ENCODE peak calls at places on chromosomes 12 and 14, in ten cellular contexts. Z, P, Y, I, L, G, T, A, R and B are unnamed samples. For H3K9me3 and H3K36me3, the result is how much of the 10 kb centered on the place peaks cover.

GRCh38 chr12:92403210-92404175 is 257.8 kb upstream of the BTG1 start:
- DNase-seq in Z (peak), P (no peak), Y (peak), I (no peak), L (no peak), G (no peak), T (no peak), A (no peak), R (no peak), B (no peak)

GRCh38 chr14:68789002-68789797 is 3.7 kb downstream of the ZFP36L1 start:
- DNase-seq in Z (no peak), P (no peak), Y (peak), I (peak), L (peak), G (peak), T (peak), A (peak), R (peak), B (peak)

GRCh38 chr12:106113042-106113441 is 25.7 kb downstream of the NUAK1 start:
- DNase-seq in Z (peak), P (no peak), Y (no peak), I (no peak), L (no peak), G (no peak), T (no peak), A (peak), R (no peak), B (no peak)

GRCh38 chr12:8629486-8630033 is 16.9 kb upstream of the AICDA start:
- DNase-seq in Z (peak), P (no peak), Y (no peak), I (no peak), L (no peak), G (no peak), T (no peak), A (no peak), R (no peak), B (no peak)

GRCh38 chr14:74261288-74261687 is 22.0 kb downstream of the VSX2 start:
- DNase-seq in Z (no peak), P (no peak), Y (no peak), I (no peak), L (no peak), G (no peak), T (no peak), A (no peak), R (no peak), B (no peak)

GRCh38 chr14:64778114-64778754 is 74.0 kb downstream of the PLEKHG3 start:
- DNase-seq in Z (no peak), P (no peak), Y (no peak), I (no peak), L (no peak), G (no peak), T (peak), A (peak), R (no peak), B (peak)

GRCh38 chr12:70190252-70191010 is 52.8 kb upstream of the CNOT2 start:
- DNase-seq in Z (no peak), P (no peak), Y (no peak), I (peak), L (no peak), G (no peak), T (no peak), A (no peak), R (no peak), B (no peak)

GRCh38 chr14:30874120-30874998 is at the start of gene COCH:
- DNase-seq in Z (no peak), P (no peak), Y (peak), I (no peak), L (peak), G (peak), T (peak), A (peak), R (peak), B (peak)

GRCh38 chr14:96122496-96122895 is 82.1 kb upstream of the BDKRB2 start:
- DNase-seq in Z (no peak), P (no peak), Y (peak), I (peak), L (no peak), G (no peak), T (no peak), A (no peak), R (no peak), B (no peak)

GRCh38 chr14:61470261-61470953 is 149.0 kb downstream of the PRKCH start:
- DNase-seq in Z (no peak), P (no peak), Y (peak), I (peak), L (no peak), G (peak), T (peak), A (peak), R (no peak), B (peak)

GRCh38 chr12:14384783-14385638 is 19.5 kb downstream of the ATF7IP start:
- DNase-seq in Z (peak), P (peak), Y (peak), I (peak), L (no peak), G (peak), T (no peak), A (peak), R (peak), B (no peak)

GRCh38 chr14:20194101-20194500 is 3.4 kb downstream of the OR11G2 start:
- DNase-seq in Z (no peak), P (no peak), Y (no peak), I (no peak), L (no peak), G (no peak), T (no peak), A (no peak), R (no peak), B (no peak)

GRCh38 chr12:130838284-130838950 is 633 bp downstream of the STX2 start:
- DNase-seq in Z (no peak), P (no peak), Y (peak), I (no peak), L (no peak), G (peak), T (no peak), A (peak), R (peak), B (no peak)

GRCh38 chr12:23197266-23197665 is 572.3 kb downstream of the ETNK1 start:
- DNase-seq in Z (no peak), P (no peak), Y (no peak), I (peak), L (no peak), G (no peak), T (no peak), A (no peak), R (no peak), B (no peak)

GRCh38 chr12:76144253-76144564 is 59.7 kb upstream of the NAP1L1 start:
- DNase-seq in Z (no peak), P (no peak), Y (no peak), I (peak), L (no peak), G (peak), T (no peak), A (no peak), R (peak), B (no peak)

GRCh38 chr14:101495827-101496778 is 65.2 kb upstream of the DIO3 start:
- DNase-seq in Z (no peak), P (no peak), Y (peak), I (no peak), L (no peak), G (no peak), T (peak), A (peak), R (peak), B (no peak)

GRCh38 chr14:30337456-30337855 is 221.5 kb upstream of the G2E3 start:
- DNase-seq in Z (no peak), P (no peak), Y (no peak), I (no peak), L (no peak), G (no peak), T (no peak), A (no peak), R (no peak), B (no peak)

GRCh38 chr14:98503086-98503815 is 768.7 kb downstream of the BCL11B start:
- DNase-seq in Z (no peak), P (no peak), Y (no peak), I (no peak), L (no peak), G (no peak), T (no peak), A (no peak), R (no peak), B (no peak)

GRCh38 chr14:70442750-70443149 is 9.2 kb upstream of the ADAM21 start:
- DNase-seq in Z (no peak), P (no peak), Y (no peak), I (peak), L (no peak), G (no peak), T (no peak), A (no peak), R (no peak), B (no peak)

GRCh38 chr14:99412122-99413061 is 68.3 kb downstream of the SETD3 start:
- DNase-seq in Z (no peak), P (no peak), Y (no peak), I (no peak), L (no peak), G (no peak), T (no peak), A (no peak), R (no peak), B (no peak)

GRCh38 chr12:3655331-3655900 is 97.5 kb downstream of the CRACR2A start:
- DNase-seq in Z (no peak), P (no peak), Y (no peak), I (peak), L (no peak), G (no peak), T (no peak), A (no peak), R (no peak), B (no peak)

GRCh38 chr14:105935384-105935783 is 409.0 kb downstream of the TMEM121 start:
- DNase-seq in Z (no peak), P (no peak), Y (no peak), I (no peak), L (no peak), G (no peak), T (no peak), A (no peak), R (no peak), B (no peak)
- H3K9me3 ChIP-seq in Z (under half), P (under half), Y (under half), I (under half), L (under half), G (under half), T (half or more), A (under half), R (under half), B (half or more)

GRCh38 chr12:57554897-57555296 is 5.1 kb downstream of the KIF5A start:
- DNase-seq in Z (no peak), P (no peak), Y (no peak), I (no peak), L (no peak), G (no peak), T (no peak), A (no peak), R (no peak), B (no peak)
- H3K36me3 ChIP-seq in Z (under half), P (under half), Y (under half), I (under half), L (under half), G (under half), T (under half), A (under half), R (under half), B (under half)

GRCh38 chr14:106585692-106586091 is 1059.3 kb downstream of the TMEM121 start:
- DNase-seq in Z (no peak), P (no peak), Y (no peak), I (no peak), L (no peak), G (no peak), T (no peak), A (no peak), R (no peak), B (no peak)

DNA sequence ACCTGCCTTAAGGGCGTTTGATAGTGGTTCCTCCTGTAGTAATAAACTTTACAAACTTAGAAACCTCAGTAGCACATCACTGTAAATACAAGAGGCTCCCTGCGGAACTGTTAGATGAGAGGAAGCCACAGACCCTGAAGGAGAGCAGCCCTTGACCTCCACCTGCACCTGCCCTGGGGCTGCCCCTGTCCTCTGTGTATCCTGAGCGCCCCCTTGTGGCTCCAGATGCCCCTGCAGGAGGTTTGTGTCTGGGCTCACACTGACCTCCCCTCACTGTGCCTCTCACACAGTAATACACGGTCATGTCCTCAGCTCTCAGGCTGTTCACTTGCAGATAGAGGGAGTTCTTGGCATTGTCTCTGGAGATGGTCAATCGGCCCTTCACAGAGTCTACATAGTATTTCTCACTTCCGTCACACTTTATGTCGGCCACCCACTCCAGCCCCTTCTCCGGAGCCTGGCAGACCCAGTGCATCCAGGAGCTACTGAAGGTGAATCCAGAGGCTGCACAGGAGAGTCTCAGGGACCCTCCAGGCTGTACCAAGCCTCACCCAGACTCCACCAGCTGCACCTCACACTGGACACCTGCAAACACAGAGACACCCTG is 1059.8 kb downstream of the TMEM121 start:
- DNase-seq in Z (no peak), P (peak), Y (peak), I (no peak), L (peak), G (no peak), T (no peak), A (no peak), R (peak), B (no peak)
- TF ChIP-seq CTCF in Z (peak), P (peak), Y (peak), I (no peak), L (peak), G (no peak), T (peak), A (peak), R (peak), B (peak)

DNA sequence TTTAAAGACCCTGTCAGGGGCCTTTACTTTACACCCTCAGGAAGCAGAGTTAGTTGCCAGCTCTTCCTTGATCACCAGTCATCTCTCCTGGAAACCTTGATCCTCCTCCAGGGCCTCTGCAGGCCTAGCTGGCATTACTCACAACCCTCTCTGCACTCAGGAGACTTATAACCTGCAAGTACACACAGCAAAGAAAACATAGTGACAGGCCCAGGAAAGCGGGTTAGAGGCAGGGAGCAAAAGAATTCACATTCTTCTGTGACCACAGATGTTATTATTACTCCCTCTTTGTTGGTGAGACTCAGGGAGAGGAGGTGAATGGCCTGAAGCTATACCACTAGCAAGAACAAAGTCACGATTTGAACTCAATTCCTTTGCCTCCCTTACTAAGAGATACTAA is 87.4 kb downstream of the OR11H12 start:
- DNase-seq in Z (no peak), P (no peak), Y (no peak), I (no peak), L (no peak), G (no peak), T (no peak), A (no peak), R (no peak), B (no peak)
- H3K9me3 ChIP-seq in Z (under half), P (under half), Y (under half), I (under half), L (half or more), G (under half), T (under half), A (under half), R (under half), B (under half)

DNA sequence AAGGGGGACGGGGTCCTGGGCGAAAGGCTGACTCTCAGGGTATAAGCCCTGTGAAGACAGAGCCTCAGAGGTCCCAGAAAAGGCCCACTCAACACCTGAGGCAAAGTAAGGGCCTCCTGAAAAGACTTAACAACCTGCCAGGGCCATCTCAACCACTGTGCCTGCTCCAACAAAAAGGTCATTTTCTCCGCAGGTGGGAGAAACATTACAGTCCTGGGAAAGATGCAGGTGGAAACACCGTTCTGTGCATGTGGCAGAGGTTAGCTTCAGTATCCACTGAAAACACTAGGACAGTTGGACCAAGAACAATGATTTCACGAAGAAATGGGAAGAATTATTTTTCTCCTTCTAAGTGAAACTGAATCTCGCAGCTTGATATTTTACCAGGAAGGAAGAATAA is 50.9 kb downstream of the CCDC88C start:
- DNase-seq in Z (no peak), P (no peak), Y (no peak), I (no peak), L (peak), G (no peak), T (no peak), A (no peak), R (no peak), B (no peak)
- H3K36me3 ChIP-seq in Z (under half), P (under half), Y (under half), I (under half), L (under half), G (under half), T (under half), A (under half), R (under half), B (under half)

GRCh38 chr12:79689041-79689476 is 1.7 kb downstream of the PAWR start:
- DNase-seq in Z (no peak), P (no peak), Y (no peak), I (no peak), L (no peak), G (no peak), T (no peak), A (no peak), R (no peak), B (no peak)

GRCh38 chr12:79691299-79692248 is 810 bp upstream of the PAWR start:
- DNase-seq in Z (no peak), P (peak), Y (no peak), I (peak), L (no peak), G (peak), T (no peak), A (peak), R (no peak), B (no peak)

GRCh38 chr12:79690606-79691298 is at the start of gene PAWR:
- DNase-seq in Z (no peak), P (no peak), Y (peak), I (peak), L (peak), G (peak), T (peak), A (peak), R (peak), B (peak)

GRCh38 chr12:79689477-79690155 is 1.1 kb downstream of the PAWR start:
- DNase-seq in Z (no peak), P (no peak), Y (no peak), I (peak), L (peak), G (peak), T (peak), A (peak), R (peak), B (peak)

GRCh38 chr12:79690156-79690605 is 583 bp downstream of the PAWR start:
- DNase-seq in Z (no peak), P (no peak), Y (no peak), I (no peak), L (no peak), G (no peak), T (no peak), A (peak), R (peak), B (no peak)
- TF ChIP-seq CTCF in Z (no peak), P (no peak), Y (no peak), I (no peak), L (no peak), G (no peak), T (no peak), A (no peak), R (no peak), B (peak)

GRCh38 chr12:133124674-133125073 is 5.4 kb downstream of the ZNF891 start:
- DNase-seq in Z (no peak), P (no peak), Y (no peak), I (no peak), L (no peak), G (no peak), T (no peak), A (no peak), R (no peak), B (no peak)
- H3K9me3 ChIP-seq in Z (under half), P (half or more), Y (half or more), I (under half), L (half or more), G (half or more), T (half or more), A (half or more), R (half or more), B (half or more)

DNA sequence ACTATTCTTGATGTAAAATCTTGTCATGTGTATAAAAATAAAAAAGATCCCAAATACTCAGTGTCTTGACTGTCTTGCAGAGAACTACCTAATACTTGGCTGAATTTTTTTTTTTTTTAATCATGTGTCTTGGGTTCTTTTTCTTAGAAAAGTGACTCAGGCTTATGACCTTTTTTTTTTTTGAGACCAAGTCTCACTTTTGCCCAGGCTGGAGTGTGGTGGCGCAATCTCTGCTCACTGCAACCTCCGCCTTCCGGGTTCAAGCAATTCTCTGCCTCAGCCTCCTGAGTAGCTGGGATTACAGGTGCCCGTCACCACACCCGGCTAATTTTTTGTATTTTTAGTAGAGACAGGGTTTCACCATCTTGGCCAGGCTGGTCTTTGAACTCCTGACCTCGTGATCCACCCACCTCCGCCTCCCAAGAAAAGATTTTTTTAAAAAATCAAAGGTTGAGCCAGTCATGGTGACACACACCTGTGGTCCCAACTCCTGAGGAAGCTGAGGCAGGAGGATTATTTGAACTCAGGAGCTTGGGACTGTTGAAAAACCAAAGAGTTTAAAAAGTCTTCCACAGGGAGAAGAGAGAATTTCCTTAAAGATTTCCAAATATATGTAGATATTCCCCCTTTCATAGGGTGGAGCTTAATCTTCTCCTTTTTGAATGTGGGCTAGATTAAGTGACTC is 17.7 kb upstream of the TDG start:
- DNase-seq in Z (no peak), P (no peak), Y (no peak), I (no peak), L (no peak), G (no peak), T (no peak), A (no peak), R (no peak), B (no peak)
- H3K36me3 ChIP-seq in Z (under half), P (half or more), Y (half or more), I (under half), L (under half), G (under half), T (half or more), A (half or more), R (half or more), B (half or more)